ENCODE peak calls at places on chromosomes 3 and 15, in five cellular contexts. One of them, this sample, is unnamed.
A peak's percentile ranks its signal among the peaks of the same experiment; 100 is the strongest.

GRCh38 chr15:27686376-27686775 is 412.7 kb downstream of the OCA2 start:
- DNase-seq in K562: no peak
- DNase-seq in HEK293T: no peak
- DNase-seq in midbrain: no peak
- DNase-seq in lower lobe of right lung: no peak
- DNase-seq in this sample: no peak

GRCh38 chr3:197256836-197257444 is 41.5 kb downstream of the DLG1 start:
- DNase-seq in K562: peak; percentile 27
- DNase-seq in lower lobe of right lung: no peak
- DNase-seq in HEK293T: peak; percentile 5
- DNase-seq in midbrain: peak; percentile 52
- DNase-seq in this sample: no peak

GRCh38 chr15:27545494-27546255 is 553.4 kb downstream of the OCA2 start:
- DNase-seq in lower lobe of right lung: no peak
- DNase-seq in HEK293T: no peak
- DNase-seq in K562: peak; percentile 17
- DNase-seq in midbrain: no peak
- DNase-seq in this sample: no peak

GRCh38 chr3:196159952-196160804 is 51.0 kb downstream of the ZDHHC19 start:
- DNase-seq in lower lobe of right lung: peak; percentile 78
- DNase-seq in HEK293T: no peak
- DNase-seq in midbrain: peak; percentile 11
- DNase-seq in K562: peak; percentile 62
- DNase-seq in this sample: peak; percentile 61

GRCh38 chr15:90987561-90988141 is 6.7 kb downstream of the PRC1 start:
- DNase-seq in K562: no peak
- DNase-seq in midbrain: no peak
- DNase-seq in HEK293T: no peak
- DNase-seq in lower lobe of right lung: no peak
- DNase-seq in this sample: no peak

GRCh38 chr3:117408811-117409210 is 699.2 kb downstream of the TUSC7 start:
- DNase-seq in HEK293T: no peak
- DNase-seq in K562: no peak
- DNase-seq in lower lobe of right lung: no peak
- DNase-seq in midbrain: no peak
- DNase-seq in this sample: no peak

GRCh38 chr3:176967525-176967924 is 229.8 kb downstream of the TBL1XR1 start:
- DNase-seq in lower lobe of right lung: no peak
- DNase-seq in HEK293T: no peak
- DNase-seq in midbrain: no peak
- DNase-seq in K562: no peak
- DNase-seq in this sample: no peak

GRCh38 chr3:159607856-159608255 is 380.8 kb upstream of the IL12A start:
- DNase-seq in HEK293T: no peak
- DNase-seq in K562: no peak
- DNase-seq in midbrain: no peak
- DNase-seq in lower lobe of right lung: no peak
- DNase-seq in this sample: no peak

GRCh38 chr3:78858165-78858564 is 909.6 kb downstream of the ROBO1 start:
- DNase-seq in HEK293T: no peak
- DNase-seq in K562: no peak
- DNase-seq in lower lobe of right lung: no peak
- DNase-seq in midbrain: no peak
- DNase-seq in this sample: no peak

GRCh38 chr3:194806991-194807685 is 121.5 kb downstream of the FAM43A start:
- DNase-seq in lower lobe of right lung: no peak
- DNase-seq in K562: no peak
- DNase-seq in HEK293T: no peak
- DNase-seq in midbrain: no peak
- DNase-seq in this sample: no peak

GRCh38 chr15:43244092-43244491 is 22.6 kb downstream of the TGM5 start:
- DNase-seq in K562: no peak
- DNase-seq in HEK293T: no peak
- DNase-seq in lower lobe of right lung: no peak
- DNase-seq in midbrain: no peak
- DNase-seq in this sample: no peak

GRCh38 chr3:42662037-42662812 is 8.7 kb downstream of the ZBTB47 start:
- DNase-seq in K562: no peak
- DNase-seq in lower lobe of right lung: no peak
- DNase-seq in HEK293T: no peak
- DNase-seq in midbrain: no peak
- DNase-seq in this sample: no peak

GRCh38 chr3:74510261-74510660 is 104.2 kb downstream of the CNTN3 start:
- DNase-seq in lower lobe of right lung: no peak
- DNase-seq in HEK293T: no peak
- DNase-seq in K562: no peak
- DNase-seq in midbrain: no peak
- DNase-seq in this sample: no peak

GRCh38 chr3:133662256-133662773 is 574 bp upstream of the TOPBP1 start:
- DNase-seq in midbrain: peak; percentile 28
- DNase-seq in HEK293T: peak; percentile 31
- DNase-seq in lower lobe of right lung: no peak
- DNase-seq in K562: peak; percentile 32
- DNase-seq in this sample: no peak

GRCh38 chr15:50166216-50166615 is 15.8 kb upstream of the SLC27A2 start:
- DNase-seq in HEK293T: no peak
- DNase-seq in midbrain: no peak
- DNase-seq in lower lobe of right lung: no peak
- DNase-seq in K562: no peak
- DNase-seq in this sample: no peak

GRCh38 chr15:84783493-84784251 is 33.5 kb upstream of the ALPK3 start:
- DNase-seq in HEK293T: no peak
- DNase-seq in lower lobe of right lung: no peak
- DNase-seq in K562: peak; percentile 23
- DNase-seq in midbrain: no peak
- DNase-seq in this sample: no peak

GRCh38 chr3:169227911-169228310 is 435.6 kb downstream of the MECOM start:
- DNase-seq in lower lobe of right lung: no peak
- DNase-seq in K562: no peak
- DNase-seq in midbrain: no peak
- DNase-seq in HEK293T: no peak
- DNase-seq in this sample: no peak

GRCh38 chr3:143951351-143951971 is 20.2 kb upstream of the DIPK2A start:
- DNase-seq in lower lobe of right lung: no peak
- DNase-seq in midbrain: peak; percentile 39
- DNase-seq in HEK293T: peak; percentile 27
- DNase-seq in K562: peak; percentile 31
- DNase-seq in this sample: no peak

GRCh38 chr3:60953406-60953805 is 297.8 kb downstream of the FHIT start:
- DNase-seq in lower lobe of right lung: no peak
- DNase-seq in midbrain: no peak
- DNase-seq in HEK293T: no peak
- DNase-seq in K562: no peak
- DNase-seq in this sample: no peak

GRCh38 chr15:44137750-44138149 is 57.3 kb downstream of the FRMD5 start:
- DNase-seq in midbrain: no peak
- DNase-seq in lower lobe of right lung: no peak
- DNase-seq in HEK293T: no peak
- DNase-seq in K562: no peak
- DNase-seq in this sample: no peak

GRCh38 chr3:47731066-47731465 is 50.6 kb downstream of the SMARCC1 start:
- DNase-seq in K562: no peak
- DNase-seq in midbrain: no peak
- DNase-seq in lower lobe of right lung: no peak
- DNase-seq in HEK293T: no peak
- DNase-seq in this sample: no peak

GRCh38 chr3:165195628-165196576 is at the start of gene SLITRK3:
- DNase-seq in HEK293T: peak; percentile 26
- DNase-seq in midbrain: peak; percentile 26
- DNase-seq in lower lobe of right lung: no peak
- DNase-seq in K562: no peak
- DNase-seq in this sample: peak; percentile 36

GRCh38 chr15:56215769-56216168 is 27.9 kb downstream of the RFX7 start:
- DNase-seq in midbrain: no peak
- DNase-seq in K562: no peak
- DNase-seq in HEK293T: peak; percentile 18
- DNase-seq in lower lobe of right lung: no peak
- DNase-seq in this sample: no peak

GRCh38 chr15:22883196-22883595 is 44.7 kb downstream of the NIPA2 start:
- DNase-seq in midbrain: no peak
- DNase-seq in K562: no peak
- DNase-seq in HEK293T: no peak
- DNase-seq in lower lobe of right lung: no peak
- DNase-seq in this sample: no peak

GRCh38 chr3:197613187-197613586 is 57.4 kb upstream of the BDH1 start:
- DNase-seq in HEK293T: no peak
- DNase-seq in midbrain: no peak
- DNase-seq in K562: no peak
- DNase-seq in lower lobe of right lung: no peak
- DNase-seq in this sample: no peak

GRCh38 chr15:61871926-61872522 is 188.2 kb downstream of the VPS13C start:
- DNase-seq in K562: peak; percentile 9
- DNase-seq in lower lobe of right lung: no peak
- DNase-seq in HEK293T: no peak
- DNase-seq in midbrain: peak; percentile 26
- DNase-seq in this sample: no peak

GRCh38 chr15:79028411-79028964 is 62.1 kb downstream of the RASGRF1 start:
- DNase-seq in lower lobe of right lung: peak; percentile 13
- DNase-seq in midbrain: peak; percentile 9
- DNase-seq in K562: peak; percentile 71
- DNase-seq in HEK293T: peak; percentile 84
- DNase-seq in this sample: no peak

GRCh38 chr3:120420360-120420759 is 30.4 kb downstream of the FSTL1 start:
- DNase-seq in midbrain: no peak
- DNase-seq in HEK293T: no peak
- DNase-seq in lower lobe of right lung: no peak
- DNase-seq in K562: no peak
- DNase-seq in this sample: no peak

GRCh38 chr3:122497425-122497824 is 17.3 kb downstream of the KPNA1 start:
- DNase-seq in HEK293T: no peak
- DNase-seq in K562: no peak
- DNase-seq in lower lobe of right lung: no peak
- DNase-seq in midbrain: no peak
- DNase-seq in this sample: no peak

GRCh38 chr15:36878745-36879262 is 221.5 kb downstream of the MEIS2 start:
- DNase-seq in lower lobe of right lung: no peak
- DNase-seq in HEK293T: no peak
- DNase-seq in K562: no peak
- DNase-seq in midbrain: no peak
- DNase-seq in this sample: no peak

GRCh38 chr3:163523375-163523774 is 1554.9 kb downstream of the SI start:
- DNase-seq in midbrain: no peak
- DNase-seq in K562: no peak
- DNase-seq in HEK293T: no peak
- DNase-seq in lower lobe of right lung: no peak
- DNase-seq in this sample: no peak

GRCh38 chr3:23459915-23460546 is 256.9 kb downstream of the UBE2E2 start:
- DNase-seq in K562: no peak
- DNase-seq in lower lobe of right lung: no peak
- DNase-seq in HEK293T: no peak
- DNase-seq in midbrain: no peak
- DNase-seq in this sample: no peak

GRCh38 chr3:102941761-102942160 is 506.9 kb downstream of the ZPLD1 start:
- DNase-seq in K562: no peak
- DNase-seq in HEK293T: no peak
- DNase-seq in midbrain: no peak
- DNase-seq in lower lobe of right lung: no peak
- DNase-seq in this sample: no peak

GRCh38 chr3:14516738-14517345 is 23.3 kb downstream of the GRIP2 start:
- DNase-seq in K562: no peak
- DNase-seq in HEK293T: no peak
- DNase-seq in lower lobe of right lung: no peak
- DNase-seq in midbrain: no peak
- DNase-seq in this sample: peak; percentile 60

This sample was measured in chondrocyte.